ENCODE peak calls at places on chromosomes 12 and 14, in eight cellular contexts. Y is mesothelial cell of epicardium, X is GM13976, V is pancreas, L is BJ, G is bronchial epithelial cell, Z is transverse colon, J is nephron progenitor cell. M is an unnamed sample.
A peak's percentile ranks its signal among the peaks of the same experiment; 100 is the strongest.

GRCh38 chr12:100234166-100234565 is 32.7 kb downstream of the DEPDC4 start:
- DNase-seq in Y (no peak), X (no peak), V (no peak), L (no peak), G (peak; percentile 70), Z (no peak), J (peak; percentile 4), M (no peak)

GRCh38 chr14:24131549-24131966 is 1.1 kb downstream of the FITM1 start:
- DNase-seq in Y (no peak), X (no peak), V (no peak), L (no peak), G (no peak), Z (no peak), J (no peak), M (no peak)

GRCh38 chr12:19971396-19971802 is 396.9 kb upstream of the PDE3A start:
- DNase-seq in Y (no peak), X (no peak), V (peak; percentile 65), L (no peak), G (no peak), Z (no peak), J (peak; percentile 59), M (no peak)

GRCh38 chr12:79409562-79409961 is 281.2 kb downstream of the PAWR start:
- DNase-seq in Y (no peak), X (no peak), V (no peak), L (no peak), G (peak; percentile 61), Z (no peak), J (no peak), M (no peak)

GRCh38 chr12:104454997-104455396 is 1.8 kb upstream of the CHST11 start:
- DNase-seq in Y (no peak), X (no peak), V (no peak), L (no peak), G (peak; percentile 98), Z (no peak), J (no peak), M (no peak)

GRCh38 chr14:20454359-20454644 is 310 bp downstream of the OSGEP start:
- DNase-seq in Y (no peak), X (no peak), V (no peak), L (peak; percentile 22), G (peak; percentile 82), Z (peak; percentile 89), J (no peak), M (peak; percentile 90)

GRCh38 chr12:129903092-129903945 is 506 bp downstream of the TMEM132D start:
- DNase-seq in Y (no peak), X (no peak), V (no peak), L (no peak), G (no peak), Z (no peak), J (peak; percentile 45), M (no peak)

GRCh38 chr12:109534456-109534855 is 38.8 kb downstream of the MMAB start:
- DNase-seq in Y (no peak), X (no peak), V (no peak), L (no peak), G (no peak), Z (no peak), J (no peak), M (no peak)

GRCh38 chr14:20610002-20610765 is 19.0 kb upstream of the RNASE12 start:
- DNase-seq in Y (peak; percentile 86), X (peak; percentile 56), V (peak; percentile 85), L (no peak), G (peak; percentile 70), Z (peak; percentile 85), J (peak; percentile 89), M (peak; percentile 89)

GRCh38 chr14:77140343-77140936 is 1.2 kb downstream of the ZDHHC22 start:
- DNase-seq in Y (no peak), X (no peak), V (no peak), L (no peak), G (no peak), Z (no peak), J (no peak), M (no peak)

GRCh38 chr14:79044894-79045624 is 874.9 kb downstream of the NRXN3 start:
- DNase-seq in Y (no peak), X (no peak), V (no peak), L (peak; percentile 62), G (peak; percentile 99), Z (peak; percentile 29), J (peak; percentile 10), M (no peak)

GRCh38 chr12:83086023-83086422 is 399.3 kb downstream of the TMTC2 start:
- DNase-seq in Y (no peak), X (no peak), V (no peak), L (no peak), G (no peak), Z (no peak), J (no peak), M (no peak)

GRCh38 chr12:27096420-27096819 is 14.0 kb upstream of the C12orf71 start:
- DNase-seq in Y (no peak), X (no peak), V (no peak), L (no peak), G (peak; percentile 74), Z (no peak), J (no peak), M (no peak)

GRCh38 chr14:20460458-20461229 is 590 bp downstream of the PIP4P1 start:
- DNase-seq in Y (peak; percentile 43), X (no peak), V (peak; percentile 77), L (no peak), G (no peak), Z (peak; percentile 81), J (no peak), M (peak; percentile 59)

GRCh38 chr12:14961466-14962155 is at the start of gene ARHGDIB:
- DNase-seq in Y (no peak), X (peak; percentile 25), V (peak; percentile 17), L (no peak), G (peak; percentile 80), Z (peak; percentile 58), J (no peak), M (peak; percentile 94)

GRCh38 chr12:75205556-75205955 is 4.1 kb downstream of the KCNC2 start:
- DNase-seq in Y (no peak), X (no peak), V (no peak), L (no peak), G (no peak), Z (no peak), J (no peak), M (no peak)

GRCh38 chr12:9940370-9940769 is 8.2 kb upstream of the CLEC2A start:
- DNase-seq in Y (no peak), X (no peak), V (no peak), L (no peak), G (no peak), Z (no peak), J (no peak), M (peak; percentile 25)
- TF ChIP-seq CTCF in Y (no peak), X (peak; percentile 27), V (no peak), L (peak; percentile 31), G (no peak), Z (no peak), J (peak; percentile 13), M (peak; percentile 47)

DNA sequence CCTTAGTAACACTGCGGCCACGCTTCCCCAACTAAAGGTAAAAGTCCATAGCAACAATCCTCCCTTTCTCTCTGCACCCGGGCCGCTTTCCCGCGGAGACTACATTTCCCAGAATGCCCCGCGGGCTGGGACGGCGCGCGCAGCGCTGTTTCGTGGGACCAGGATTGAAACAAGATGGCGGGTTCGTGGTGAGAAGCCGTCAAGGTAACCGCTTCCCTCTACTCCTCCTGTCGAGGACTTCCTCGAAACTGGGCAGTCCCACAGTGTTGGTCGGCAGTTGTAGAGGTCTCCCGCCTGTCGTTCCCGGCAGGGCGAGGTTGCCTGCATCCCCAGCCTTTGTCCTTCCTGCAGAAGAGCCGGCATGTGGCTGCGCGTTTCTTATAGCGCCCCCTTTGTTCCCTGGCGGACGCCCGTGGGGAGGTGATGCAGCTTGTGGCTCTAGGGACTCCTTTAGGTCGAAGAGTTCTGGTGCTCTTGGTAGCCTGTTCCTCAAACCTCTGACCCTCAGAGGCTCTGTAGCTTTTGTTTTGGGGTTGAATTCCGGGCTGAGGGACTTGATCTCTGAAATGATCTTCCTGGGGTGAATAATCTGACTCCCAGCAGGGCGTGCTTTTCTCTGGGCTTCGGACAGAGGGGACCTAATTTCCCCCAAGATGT is at the start of gene MRPL42:
- DNase-seq in Y (peak; percentile 94), X (peak; percentile 84), V (peak; percentile 90), L (peak; percentile 47), G (peak; percentile 73), Z (peak; percentile 94), J (peak; percentile 91), M (peak; percentile 93)
- TF ChIP-seq CTCF in Y (peak; percentile 33), X (peak; percentile 81), V (peak; percentile 42), L (peak; percentile 91), G (peak; percentile 79), Z (peak; percentile 67), J (peak; percentile 52), M (peak; percentile 68)

GRCh38 chr12:56590237-56590830 is 39.8 kb downstream of the BAZ2A start:
- DNase-seq in Y (no peak), X (no peak), V (no peak), L (no peak), G (no peak), Z (no peak), J (no peak), M (peak; percentile 55)
- TF ChIP-seq CTCF in Y (no peak), X (peak; percentile 49), V (no peak), L (peak; percentile 32), G (peak; percentile 58), Z (peak; percentile 21), J (peak; percentile 44), M (peak; percentile 51)

GRCh38 chr14:22098435-22098834 is 424.8 kb upstream of the OR4E1 start:
- DNase-seq in Y (no peak), X (no peak), V (no peak), L (no peak), G (no peak), Z (no peak), J (no peak), M (no peak)

GRCh38 chr14:22096511-22096890 is 422.9 kb upstream of the OR4E1 start:
- DNase-seq in Y (no peak), X (no peak), V (no peak), L (no peak), G (no peak), Z (no peak), J (no peak), M (peak; percentile 35)

GRCh38 chr14:22097072-22097471 is 423.5 kb upstream of the OR4E1 start:
- DNase-seq in Y (no peak), X (no peak), V (no peak), L (no peak), G (no peak), Z (no peak), J (no peak), M (no peak)

GRCh38 chr14:22097606-22098292 is 424.1 kb upstream of the OR4E1 start:
- DNase-seq in Y (no peak), X (no peak), V (no peak), L (no peak), G (no peak), Z (no peak), J (no peak), M (peak; percentile 33)

DNA sequence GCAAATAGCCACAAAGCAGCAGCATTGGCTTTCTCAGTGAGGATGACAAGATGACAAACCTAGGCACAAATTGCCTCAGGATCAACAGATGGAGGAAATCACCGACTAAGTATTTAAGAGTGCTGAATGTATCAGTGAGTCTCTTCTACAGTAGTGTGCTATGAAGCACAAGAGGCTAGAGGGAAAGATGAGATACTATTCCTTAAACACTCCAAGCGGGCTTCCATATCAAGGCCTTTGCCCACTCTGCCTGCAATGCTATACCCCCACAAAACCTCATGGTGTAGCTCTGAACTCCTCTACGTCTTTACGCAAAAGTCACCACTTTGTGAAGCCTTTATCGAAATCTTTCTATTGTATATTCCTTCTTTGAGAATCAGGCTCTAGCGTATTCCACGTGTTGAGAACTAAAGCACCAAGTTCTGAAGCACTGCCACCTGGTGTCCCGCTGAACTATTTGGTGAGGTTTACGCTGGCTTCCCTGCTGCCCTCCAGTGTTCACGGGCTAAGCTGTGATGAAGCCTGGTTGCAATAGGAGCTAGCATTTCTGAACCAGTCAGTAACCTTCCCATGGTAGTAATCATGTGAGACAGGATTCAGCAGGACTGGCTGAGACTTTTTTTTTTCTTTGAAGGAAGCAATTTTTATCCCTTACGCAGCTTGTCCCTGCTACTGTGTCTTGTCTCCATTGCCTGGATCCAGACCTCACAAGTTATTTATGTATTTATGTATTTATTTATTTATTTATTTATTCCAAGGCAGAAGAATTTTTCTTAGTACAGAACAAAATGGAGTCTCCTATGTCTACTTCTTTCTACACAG is 426.5 kb upstream of the OR4E1 start:
- DNase-seq in Y (peak; percentile 61), X (peak; percentile 47), V (peak; percentile 20), L (no peak), G (peak; percentile 81), Z (peak; percentile 58), J (peak; percentile 56), M (peak; percentile 79)
- TF ChIP-seq CTCF in Y (no peak), X (peak; percentile 70), V (no peak), L (peak; percentile 29), G (peak; percentile 83), Z (peak; percentile 48), J (peak; percentile 39), M (peak; percentile 39)